ENCODE peak calls at places on chromosomes 1 and 21, in four cellular contexts. H is lower lobe of right lung, G is neural crest cell, M is choroid plexus epithelial cell. N is an unnamed sample.

GRCh38 chr21:45074048-45074817 is at the start of gene ADARB1:
- DNase-seq in H (peak), G (peak), M (peak), N (peak)

GRCh38 chr1:37663426-37664000 is 28.8 kb upstream of the CDCA8 start:
- DNase-seq in H (no peak), G (no peak), M (peak), N (peak)

GRCh38 chr1:28755701-28756100 is 19.0 kb downstream of the YTHDF2 start:
- DNase-seq in H (no peak), G (no peak), M (peak), N (no peak)

GRCh38 chr1:16082283-16083038 is 9.0 kb upstream of the FAM131C start:
- DNase-seq in H (peak), G (peak), M (peak), N (peak)

GRCh38 chr21:45302082-45303061 is 14.7 kb upstream of the POFUT2 start:
- DNase-seq in H (peak), G (no peak), M (peak), N (no peak)

GRCh38 chr1:93804412-93804811 is 74.6 kb downstream of the DNTTIP2 start:
- DNase-seq in H (no peak), G (no peak), M (peak), N (no peak)

GRCh38 chr1:228464487-228464983 is 22.6 kb upstream of the RNF187 start:
- DNase-seq in H (peak), G (peak), M (peak), N (peak)

GRCh38 chr1:82161651-82162238 is 361.0 kb downstream of the ADGRL2 start:
- DNase-seq in H (no peak), G (no peak), M (peak), N (no peak)

GRCh38 chr1:81803423-81804103 is 2.8 kb downstream of the ADGRL2 start:
- DNase-seq in H (no peak), G (peak), M (peak), N (peak)

GRCh38 chr1:210373878-210374599 is 45.3 kb downstream of the HHAT start:
- DNase-seq in H (peak), G (peak), M (peak), N (peak)

GRCh38 chr1:19536519-19536918 is 51.2 kb upstream of the CAPZB start:
- DNase-seq in H (no peak), G (no peak), M (no peak), N (no peak)
- TF ChIP-seq CTCF in H (no peak), G (no peak), M (no peak), N (no peak)

GRCh38 chr1:178939328-178939727 is 68.5 kb upstream of the ANGPTL1 start:
- DNase-seq in H (no peak), G (no peak), M (no peak), N (no peak)
- TF ChIP-seq CTCF in H (no peak), G (no peak), M (no peak), N (no peak)

DNA sequence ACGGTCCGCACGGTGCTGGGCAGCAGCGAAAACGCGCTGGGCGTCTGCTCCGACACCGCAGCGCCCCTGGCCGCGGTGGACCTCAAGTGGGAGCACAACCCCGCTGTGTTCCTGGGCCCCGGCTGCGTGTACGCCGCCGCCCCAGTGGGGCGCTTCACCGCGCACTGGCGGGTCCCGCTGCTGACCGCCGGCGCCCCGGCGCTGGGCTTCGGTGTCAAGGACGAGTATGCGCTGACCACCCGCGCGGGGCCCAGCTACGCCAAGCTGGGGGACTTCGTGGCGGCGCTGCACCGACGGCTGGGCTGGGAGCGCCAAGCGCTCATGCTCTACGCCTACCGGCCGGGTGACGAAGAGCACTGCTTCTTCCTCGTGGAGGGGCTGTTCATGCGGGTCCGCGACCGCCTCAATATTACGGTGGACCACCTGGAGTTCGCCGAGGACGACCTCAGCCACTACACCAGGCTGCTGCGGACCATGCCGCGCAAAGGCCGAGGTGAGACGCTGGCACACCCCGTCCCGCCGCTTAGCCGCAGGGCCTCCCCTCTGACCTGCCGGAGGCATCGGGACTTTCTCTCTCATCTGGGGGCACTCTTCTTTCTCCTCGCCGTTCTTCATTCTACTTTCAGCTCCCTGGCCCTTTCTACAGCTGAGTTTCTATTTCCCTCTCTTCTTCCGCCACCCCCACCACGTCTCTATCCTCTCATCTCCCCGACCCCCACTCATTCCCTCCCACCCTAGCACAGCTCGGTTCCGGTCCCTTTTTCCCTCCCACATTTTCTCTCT is 1.0 kb downstream of the NPR1 start:
- DNase-seq in H (peak), G (peak), M (no peak), N (peak)
- TF ChIP-seq CTCF in H (peak), G (peak), M (no peak), N (peak)

GRCh38 chr1:165631403-165632151 is 543 bp downstream of the MGST3 start:
- DNase-seq in H (peak), G (peak), M (peak), N (peak)
- TF ChIP-seq CTCF in H (no peak), G (peak), M (peak), N (no peak)

GRCh38 chr1:206823725-206824124 is 41.7 kb upstream of the IL20 start:
- DNase-seq in H (no peak), G (no peak), M (peak), N (no peak)

GRCh38 chr1:206828061-206828460 is 37.4 kb upstream of the IL20 start:
- DNase-seq in H (no peak), G (no peak), M (no peak), N (no peak)

GRCh38 chr1:206828765-206829164 is 36.7 kb upstream of the IL20 start:
- DNase-seq in H (no peak), G (no peak), M (no peak), N (no peak)

GRCh38 chr1:206824327-206824726 is 41.1 kb upstream of the IL20 start:
- DNase-seq in H (no peak), G (no peak), M (peak), N (no peak)

DNA sequence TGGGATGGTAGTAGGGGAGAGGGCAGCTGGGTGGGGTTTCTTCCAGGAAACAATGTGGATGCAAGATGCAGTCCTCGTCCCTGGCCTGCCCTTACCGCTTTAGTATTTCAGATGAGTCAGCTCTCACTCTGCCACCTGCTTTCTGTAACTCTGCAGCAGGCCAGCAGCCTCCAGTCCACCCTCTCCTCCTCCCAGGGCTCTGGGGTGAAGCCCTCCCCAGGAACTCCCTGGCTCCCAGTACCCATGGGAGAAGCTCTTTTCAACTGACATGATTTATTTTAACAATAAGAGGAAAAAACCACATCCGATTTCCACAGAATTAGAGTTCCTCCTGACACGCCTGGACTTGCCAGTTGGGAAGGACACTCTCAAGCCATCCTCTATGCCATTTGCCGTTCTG is 39.0 kb upstream of the IL20 start:
- DNase-seq in H (no peak), G (no peak), M (no peak), N (no peak)
- TF ChIP-seq CTCF in H (no peak), G (no peak), M (no peak), N (no peak)

GRCh38 chr21:32306021-32306780 is 7.5 kb downstream of the MRAP start:
- DNase-seq in H (no peak), G (peak), M (peak), N (peak)
- TF ChIP-seq CTCF in H (no peak), G (peak), M (peak), N (peak)

N was measured in glutamatergic neuron.